ENCODE peak calls at places on chromosomes 12 and 14, in six cellular contexts. U, D, H, K, G and A are unnamed samples.

GRCh38 chr12:109358154-109358869 is 10.6 kb downstream of the MYO1H start:
- DNase-seq in U (no peak), D (no peak), H (no peak), K (no peak), G (peak), A (peak)

GRCh38 chr14:103204852-103205540 is 81.7 kb downstream of the TNFAIP2 start:
- DNase-seq in U (no peak), D (no peak), H (no peak), K (peak), G (peak), A (peak)

GRCh38 chr12:3655331-3655900 is 97.5 kb downstream of the CRACR2A start:
- DNase-seq in U (no peak), D (no peak), H (no peak), K (peak), G (no peak), A (peak)

GRCh38 chr12:13211859-13212664 is 15.5 kb downstream of the EMP1 start:
- DNase-seq in U (peak), D (no peak), H (peak), K (peak), G (peak), A (peak)

GRCh38 chr12:2301531-2302461 is 249.0 kb downstream of the CACNA1C start:
- DNase-seq in U (no peak), D (peak), H (peak), K (no peak), G (peak), A (no peak)

GRCh38 chr14:32542507-32542906 is 213.4 kb downstream of the AKAP6 start:
- DNase-seq in U (no peak), D (no peak), H (no peak), K (no peak), G (no peak), A (no peak)

GRCh38 chr12:27185234-27186045 is 58.6 kb upstream of the STK38L start:
- DNase-seq in U (no peak), D (no peak), H (no peak), K (no peak), G (peak), A (peak)

GRCh38 chr14:100471451-100472093 is 115.6 kb downstream of the BEGAIN start:
- DNase-seq in U (no peak), D (no peak), H (no peak), K (no peak), G (no peak), A (no peak)

GRCh38 chr12:126772171-126772864 is 1494.7 kb upstream of the TMEM132C start:
- DNase-seq in U (no peak), D (no peak), H (no peak), K (peak), G (peak), A (peak)

GRCh38 chr14:72828604-72829003 is 65.3 kb downstream of the DPF3 start:
- DNase-seq in U (no peak), D (no peak), H (no peak), K (no peak), G (no peak), A (no peak)

GRCh38 chr12:76929499-76929898 is 50.7 kb upstream of the CSRP2 start:
- DNase-seq in U (no peak), D (no peak), H (no peak), K (no peak), G (no peak), A (no peak)

GRCh38 chr12:66799548-66799947 is 120.7 kb upstream of the GRIP1 start:
- DNase-seq in U (no peak), D (no peak), H (no peak), K (no peak), G (no peak), A (no peak)

GRCh38 chr12:64580681-64581080 is 29.6 kb upstream of the RASSF3 start:
- DNase-seq in U (no peak), D (no peak), H (no peak), K (no peak), G (peak), A (no peak)

GRCh38 chr14:51092965-51093364 is 1.9 kb downstream of the TRIM9 start:
- DNase-seq in U (no peak), D (no peak), H (no peak), K (no peak), G (no peak), A (no peak)
- H3K4me3 ChIP-seq in U (peak), D (no peak), H (peak), K (no peak), G (no peak), A (no peak)

GRCh38 chr12:87274594-87275245 is 754.5 kb downstream of the C12orf50 start:
- DNase-seq in U (no peak), D (no peak), H (no peak), K (peak), G (peak), A (peak)
- TF ChIP-seq CTCF in U (no peak), D (no peak), H (peak), K (peak), G (peak), A (peak)

GRCh38 chr12:116971222-116971621 is 60.5 kb downstream of the FBXW8 start:
- DNase-seq in U (no peak), D (no peak), H (no peak), K (no peak), G (no peak), A (no peak)
- H3K4me3 ChIP-seq in U (no peak), D (no peak), H (no peak), K (no peak), G (no peak), A (no peak)

DNA sequence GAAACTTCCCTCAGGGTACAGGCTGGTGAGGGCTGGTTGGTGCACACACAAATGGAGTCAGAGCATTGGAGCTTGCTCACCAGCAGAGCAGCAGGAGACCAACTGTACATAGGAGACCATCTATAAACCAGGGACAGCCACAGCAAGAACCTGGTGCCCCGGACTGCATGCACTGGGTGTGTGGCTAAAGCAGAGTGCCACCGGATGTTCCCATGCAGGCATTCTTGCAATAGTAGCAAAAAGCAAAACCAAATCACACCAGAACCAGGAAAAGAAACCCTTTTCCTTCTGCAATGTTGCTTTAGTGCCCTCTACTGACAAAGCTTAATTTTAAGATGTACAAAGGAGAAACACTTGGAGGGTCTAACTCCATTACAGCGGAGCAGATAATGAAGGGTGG is 136.3 kb downstream of the MDGA2 start:
- DNase-seq in U (no peak), D (no peak), H (no peak), K (no peak), G (no peak), A (peak)
- TF ChIP-seq CTCF in U (peak), D (no peak), H (no peak), K (no peak), G (no peak), A (no peak)

GRCh38 chr12:48000878-48001321 is 3.4 kb downstream of the COL2A1 start:
- DNase-seq in U (no peak), D (no peak), H (no peak), K (peak), G (peak), A (peak)

GRCh38 chr12:48002773-48003218 is 1.5 kb downstream of the COL2A1 start:
- DNase-seq in U (no peak), D (no peak), H (no peak), K (peak), G (peak), A (peak)

GRCh38 chr12:48003226-48004038 is 844 bp downstream of the COL2A1 start:
- DNase-seq in U (no peak), D (no peak), H (no peak), K (peak), G (no peak), A (no peak)

GRCh38 chr12:48001426-48002178 is 2.7 kb downstream of the COL2A1 start:
- DNase-seq in U (no peak), D (no peak), H (no peak), K (peak), G (no peak), A (peak)

GRCh38 chr12:48002179-48002601 is 2.1 kb downstream of the COL2A1 start:
- DNase-seq in U (no peak), D (no peak), H (no peak), K (no peak), G (no peak), A (no peak)
- H3K4me3 ChIP-seq in U (peak), D (peak), H (peak), K (peak), G (peak), A (peak)

DNA sequence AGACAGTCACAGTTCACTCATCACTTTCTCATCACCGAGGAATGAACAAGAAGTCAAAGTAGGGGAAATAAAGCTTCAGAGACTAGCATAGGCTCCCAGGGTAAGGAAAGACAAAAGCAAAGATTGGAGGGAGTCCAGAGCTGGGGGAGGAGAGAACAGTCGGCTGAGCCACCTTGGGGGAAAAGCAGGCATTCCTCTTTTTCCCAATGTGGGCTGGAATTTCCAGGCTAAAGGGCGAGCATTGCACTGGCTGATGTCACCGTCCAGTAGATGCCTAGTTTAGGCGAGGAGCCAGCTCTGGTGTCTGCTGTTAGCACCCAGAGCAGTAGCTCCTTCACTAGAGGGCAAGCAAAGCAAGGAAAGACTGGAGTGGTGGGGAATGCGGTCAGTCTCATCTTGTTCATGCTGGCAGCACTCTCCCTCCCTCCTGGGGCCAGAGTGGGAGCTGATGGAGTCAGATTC is 8.5 kb upstream of the KRT75 start:
- DNase-seq in U (no peak), D (no peak), H (no peak), K (peak), G (peak), A (peak)
- TF ChIP-seq CTCF in U (no peak), D (no peak), H (no peak), K (no peak), G (no peak), A (peak)